ENCODE peak calls at places on chromosomes 12 and 14, in ten cellular contexts. K is NAMALWA; P is hepatocyte; H is activated naive CD4-positive, alpha-beta T cell treated with Interleukin-2 at 50 U/mL for 16 hours; R is HEK293T; G is AG04450; D is transverse colon; W is stimulated activated CD4-positive, alpha-beta T cell treated with anti-CD3 and anti-CD28 coated beads, Interleukin-15, amount 100 ng/mL, for 1 hour; B is left cardiac atrium; M is NT2/D1. A is an unnamed sample.

GRCh38 chr14:96598332-96598928 is 96.2 kb downstream of the PAPOLA start:
- DNase-seq in K (no peak), R (no peak), M (no peak), G (no peak), D (no peak), P (no peak), B (no peak), H (no peak), W (no peak), A (no peak)

GRCh38 chr12:92064420-92064819 is 81.2 kb downstream of the BTG1 start:
- DNase-seq in R (no peak), P (no peak), M (no peak), G (no peak), D (no peak), K (no peak), H (no peak), W (no peak), B (no peak), A (no peak)

GRCh38 chr12:58711968-58712367 is 208.3 kb downstream of the LRIG3 start:
- DNase-seq in R (no peak), K (no peak), W (no peak), P (no peak), B (no peak), D (no peak), G (peak), H (no peak), M (no peak), A (no peak)

GRCh38 chr14:91177073-91177796 is 63.4 kb downstream of the DGLUCY start:
- DNase-seq in P (peak), M (peak), G (no peak), W (peak), R (peak), K (peak), H (peak), D (peak), B (no peak), A (peak)

GRCh38 chr12:71306808-71307207 is 132.8 kb upstream of the LGR5 start:
- DNase-seq in R (no peak), H (no peak), M (no peak), P (no peak), K (no peak), B (no peak), G (no peak), W (no peak), D (no peak), A (no peak)

GRCh38 chr14:83207550-83207949 is 1673.9 kb upstream of the SEL1L start:
- DNase-seq in B (no peak), P (no peak), W (no peak), K (no peak), G (no peak), R (no peak), M (no peak), H (no peak), D (no peak), A (no peak)

GRCh38 chr12:124921200-124922008 is 7.0 kb upstream of the UBC start:
- DNase-seq in P (peak), G (no peak), M (no peak), D (peak), K (peak), R (no peak), H (peak), B (peak), W (peak), A (peak)

GRCh38 chr12:45130881-45131281 is 80.0 kb upstream of the DBX2 start:
- DNase-seq in R (peak), D (peak), W (peak), P (peak), K (peak), B (no peak), M (peak), G (peak), H (peak), A (no peak)

GRCh38 chr12:51028126-51028810 is 2.1 kb upstream of the SLC11A2 start:
- DNase-seq in R (peak), H (no peak), P (peak), W (no peak), B (no peak), G (no peak), D (peak), K (peak), M (peak), A (peak)

GRCh38 chr12:31874961-31875608 is 84.1 kb upstream of the RESF1 start:
- DNase-seq in G (peak), H (peak), M (peak), P (no peak), R (no peak), W (peak), B (peak), K (peak), D (peak), A (no peak)

GRCh38 chr12:126156806-126157574 is 1091.8 kb downstream of the AACS start:
- DNase-seq in W (no peak), D (no peak), H (no peak), R (no peak), K (peak), B (no peak), M (no peak), G (no peak), P (no peak), A (no peak)

GRCh38 chr14:102785598-102785963 is 8.3 kb downstream of the TRAF3 start:
- DNase-seq in W (no peak), H (no peak), R (no peak), D (no peak), G (no peak), K (no peak), B (no peak), P (no peak), M (no peak), A (no peak)

GRCh38 chr12:49899921-49900320 is 3.8 kb downstream of the FAIM2 start:
- DNase-seq in B (peak), R (no peak), M (no peak), D (no peak), P (no peak), W (no peak), G (no peak), K (no peak), H (no peak), A (no peak)

GRCh38 chr12:31035944-31036665 is 37.6 kb upstream of the DDX11 start:
- DNase-seq in K (no peak), M (no peak), R (no peak), W (no peak), H (no peak), D (no peak), G (no peak), B (no peak), P (no peak), A (no peak)

GRCh38 chr12:68910128-68910527 is 22.8 kb downstream of the CPM start:
- DNase-seq in M (no peak), P (no peak), B (no peak), R (no peak), K (no peak), D (no peak), H (no peak), W (no peak), G (no peak), A (no peak)